ENCODE peak calls at places on chromosomes 6 and 20, in seven cellular contexts. W is Panc1, P is stomach, S is breast epithelium, B is transverse colon, M is esophagus muscularis mucosa, N is sigmoid colon. I is an unnamed sample. For H3K4me1, the result is how much of the 10 kb centered on the place peaks cover.

GRCh38 chr6:105204331-105204730 is 24.5 kb upstream of the POPDC3 start:
- DNase-seq in W (no peak), P (no peak), S (no peak), B (no peak), M (no peak), N (no peak), I (no peak)

GRCh38 chr6:72371473-72371872 is 250.4 kb upstream of the KCNQ5 start:
- DNase-seq in W (no peak), P (no peak), S (no peak), B (no peak), M (no peak), N (no peak), I (no peak)

GRCh38 chr20:10476319-10476724 is 41.2 kb downstream of the SLX4IP start:
- DNase-seq in W (no peak), P (no peak), S (no peak), B (no peak), M (no peak), N (no peak), I (no peak)

GRCh38 chr6:170522565-170523183 is 30.4 kb downstream of the PSMB1 start:
- DNase-seq in W (no peak), P (no peak), S (no peak), B (no peak), M (no peak), N (no peak), I (no peak)

GRCh38 chr6:135842618-135843392 is 8.7 kb upstream of the PDE7B start:
- DNase-seq in W (no peak), P (no peak), S (no peak), B (no peak), M (no peak), N (no peak), I (no peak)

GRCh38 chr6:108897371-108897770 is 49.1 kb downstream of the ARMC2 start:
- DNase-seq in W (no peak), P (peak), S (no peak), B (no peak), M (no peak), N (no peak), I (no peak)

GRCh38 chr20:50646483-50646996 is 44.8 kb downstream of the RIPOR3 start:
- DNase-seq in W (no peak), P (no peak), S (no peak), B (no peak), M (no peak), N (no peak), I (no peak)

GRCh38 chr6:39137235-39137634 is 22.2 kb upstream of the SAYSD1 start:
- DNase-seq in W (no peak), P (peak), S (no peak), B (peak), M (no peak), N (no peak), I (no peak)

GRCh38 chr20:41696428-41696827 is 78.3 kb upstream of the CHD6 start:
- DNase-seq in W (no peak), P (no peak), S (no peak), B (no peak), M (no peak), N (no peak), I (no peak)

GRCh38 chr6:134707342-134707982 is 242.4 kb downstream of the ALDH8A1 start:
- DNase-seq in W (no peak), P (no peak), S (no peak), B (peak), M (no peak), N (no peak), I (no peak)

GRCh38 chr6:75094614-75095321 is 111.1 kb downstream of the COL12A1 start:
- DNase-seq in W (no peak), P (no peak), S (no peak), B (no peak), M (no peak), N (no peak), I (no peak)

GRCh38 chr20:61659652-61660346 is 405.9 kb downstream of the TAF4 start:
- DNase-seq in W (no peak), P (no peak), S (no peak), B (no peak), M (no peak), N (no peak), I (no peak)

GRCh38 chr6:54595844-54596243 is 250.7 kb upstream of the FAM83B start:
- DNase-seq in W (no peak), P (no peak), S (no peak), B (no peak), M (no peak), N (no peak), I (no peak)

GRCh38 chr6:114055319-114055718 is 84.4 kb upstream of the HDAC2 start:
- DNase-seq in W (no peak), P (no peak), S (no peak), B (no peak), M (no peak), N (no peak), I (no peak)

GRCh38 chr20:13930246-13930645 is 60.2 kb downstream of the SEL1L2 start:
- DNase-seq in W (no peak), P (no peak), S (no peak), B (no peak), M (no peak), N (no peak), I (no peak)

GRCh38 chr20:21046413-21047070 is 59.6 kb downstream of the LINC00237 start:
- DNase-seq in W (no peak), P (no peak), S (no peak), B (no peak), M (peak), N (no peak), I (no peak)

GRCh38 chr20:4592316-4593148 is 129.2 kb upstream of the PRND start:
- DNase-seq in W (no peak), P (peak), S (no peak), B (peak), M (no peak), N (no peak), I (no peak)

GRCh38 chr20:13356087-13356486 is 135.0 kb downstream of the ISM1 start:
- DNase-seq in W (no peak), P (no peak), S (no peak), B (no peak), M (no peak), N (no peak), I (no peak)

GRCh38 chr6:35691027-35691824 is 2.5 kb upstream of the FKBP5 start:
- DNase-seq in W (no peak), P (peak), S (peak), B (peak), M (peak), N (peak), I (peak)

GRCh38 chr20:63002511-63002910 is 4.3 kb downstream of the BHLHE23 start:
- DNase-seq in W (no peak), P (no peak), S (no peak), B (no peak), M (no peak), N (no peak), I (no peak)

GRCh38 chr20:37362231-37362792 is 16.4 kb downstream of the SRC start:
- DNase-seq in W (no peak), P (no peak), S (no peak), B (no peak), M (no peak), N (peak), I (no peak)

GRCh38 chr6:119521251-119521650 is 171.7 kb upstream of the MAN1A1 start:
- DNase-seq in W (no peak), P (no peak), S (no peak), B (no peak), M (no peak), N (no peak), I (no peak)
- TF ChIP-seq POLR2AphosphoS5 in W (no peak), P (no peak), S (no peak), B (no peak), M (no peak), N (no peak), I (no peak)

GRCh38 chr6:53064726-53065265 is 408 bp upstream of the FBXO9 start:
- DNase-seq in W (peak), P (peak), S (peak), B (peak), M (peak), N (peak), I (peak)
- H3K4me1 ChIP-seq in W (under half), P (half or more), S (under half), B (under half), M (half or more), N (under half), I (under half)

GRCh38 chr6:152298055-152298647 is 339.0 kb downstream of the SYNE1 start:
- DNase-seq in W (no peak), P (no peak), S (no peak), B (no peak), M (no peak), N (no peak), I (no peak)

GRCh38 chr6:152300517-152300916 is 336.6 kb downstream of the SYNE1 start:
- DNase-seq in W (no peak), P (no peak), S (no peak), B (no peak), M (no peak), N (no peak), I (no peak)

GRCh38 chr6:152296648-152297376 is 340.4 kb downstream of the SYNE1 start:
- DNase-seq in W (no peak), P (no peak), S (no peak), B (no peak), M (no peak), N (no peak), I (no peak)

GRCh38 chr6:152301021-152301805 is 335.9 kb downstream of the SYNE1 start:
- DNase-seq in W (no peak), P (no peak), S (no peak), B (no peak), M (no peak), N (no peak), I (no peak)

GRCh38 chr6:152299336-152299735 is 337.8 kb downstream of the SYNE1 start:
- DNase-seq in W (no peak), P (no peak), S (no peak), B (no peak), M (no peak), N (no peak), I (no peak)
- TF ChIP-seq POLR2AphosphoS5 in W (no peak), P (no peak), S (no peak), B (no peak), M (no peak), N (no peak), I (no peak)

DNA sequence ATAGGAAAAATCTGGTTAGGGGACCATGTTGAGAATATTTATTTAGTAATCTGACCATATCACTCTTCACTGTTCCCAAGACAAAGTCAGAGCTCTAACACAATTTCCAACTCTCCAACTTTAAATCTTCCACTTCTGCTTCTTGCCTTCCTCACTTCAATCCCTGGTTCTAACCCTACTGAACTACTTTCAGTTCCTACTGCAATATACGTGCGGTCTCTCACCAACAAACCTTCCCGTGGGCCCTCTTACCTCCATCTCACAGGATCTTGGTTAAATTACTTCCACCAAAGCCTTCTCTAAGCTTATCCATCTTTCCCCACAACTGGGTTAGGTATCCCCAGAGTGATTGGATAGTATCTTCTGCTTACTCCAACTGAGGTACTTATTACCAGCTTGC is 8.0 kb downstream of the EIF2S2 start:
- DNase-seq in W (no peak), P (no peak), S (no peak), B (no peak), M (no peak), N (no peak), I (no peak)
- H3K4me1 ChIP-seq in W (under half), P (half or more), S (under half), B (under half), M (under half), N (under half), I (under half)

GRCh38 chr20:6698056-6698455 is 69.4 kb upstream of the BMP2 start:
- DNase-seq in W (no peak), P (peak), S (no peak), B (no peak), M (peak), N (no peak), I (peak)

GRCh38 chr20:6700563-6701328 is 66.7 kb upstream of the BMP2 start:
- DNase-seq in W (no peak), P (no peak), S (no peak), B (peak), M (peak), N (peak), I (no peak)

GRCh38 chr20:6702144-6702543 is 65.3 kb upstream of the BMP2 start:
- DNase-seq in W (no peak), P (no peak), S (no peak), B (no peak), M (no peak), N (no peak), I (no peak)

GRCh38 chr20:6698723-6699122 is 68.8 kb upstream of the BMP2 start:
- DNase-seq in W (no peak), P (no peak), S (no peak), B (no peak), M (peak), N (no peak), I (no peak)

DNA sequence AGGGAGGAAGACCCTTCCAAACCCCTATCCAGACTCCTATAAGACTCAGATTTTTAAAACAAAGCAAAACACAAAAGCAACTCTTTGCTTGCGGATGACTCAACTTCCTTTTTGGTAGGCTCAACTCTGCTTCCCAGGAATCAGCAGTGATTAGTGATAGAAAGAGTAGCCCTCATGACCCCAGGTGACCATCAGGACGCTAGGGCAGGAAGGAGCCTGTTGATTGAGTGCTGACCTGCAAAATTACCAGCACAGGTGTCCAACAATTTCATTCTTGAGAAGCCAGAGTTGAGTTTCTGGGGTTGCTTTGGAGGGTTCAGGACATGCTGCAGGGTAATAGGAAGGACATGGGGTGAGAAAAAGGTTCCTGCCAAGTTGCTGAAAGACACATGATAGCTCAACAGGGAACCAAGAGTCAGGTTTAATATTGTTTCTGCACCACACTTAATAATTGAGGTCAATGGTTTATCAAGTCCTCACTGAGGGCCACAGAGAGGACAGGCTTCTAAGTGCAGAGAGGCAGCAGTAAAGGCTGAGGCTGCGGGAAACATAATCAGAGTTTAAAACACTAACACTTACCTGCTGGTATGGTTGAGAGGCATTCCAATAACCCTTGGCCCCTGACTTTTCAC is 67.4 kb upstream of the BMP2 start:
- DNase-seq in W (no peak), P (no peak), S (no peak), B (no peak), M (peak), N (no peak), I (no peak)
- TF ChIP-seq POLR2AphosphoS5 in W (no peak), P (no peak), S (no peak), B (no peak), M (no peak), N (no peak), I (no peak)

I was measured in prostate gland.